ENCODE peak calls at places on chromosomes 13 and 19, in four cellular contexts. X is A549, W is K562, K is HepG2. I is an unnamed sample.

GRCh38 chr19:10419646-10420443 is 493 bp upstream of the PDE4A start:
- DNase-seq in X (peak), W (peak), K (no peak), I (peak)

GRCh38 chr19:43784251-43784980 is 3.6 kb upstream of the KCNN4 start:
- DNase-seq in X (peak), W (peak), K (no peak), I (no peak)

GRCh38 chr13:48602296-48603040 is 51.3 kb upstream of the CYSLTR2 start:
- DNase-seq in X (no peak), W (no peak), K (no peak), I (no peak)

GRCh38 chr19:44717603-44718002 is 18.7 kb downstream of the CEACAM16 start:
- DNase-seq in X (no peak), W (no peak), K (no peak), I (no peak)

GRCh38 chr19:29510701-29511265 is 15.0 kb upstream of the VSTM2B start:
- DNase-seq in X (no peak), W (no peak), K (no peak), I (peak)

GRCh38 chr13:26184791-26185250 is 37.3 kb downstream of the RNF6 start:
- DNase-seq in X (peak), W (peak), K (peak), I (peak)

GRCh38 chr13:113539176-113539575 is 45.4 kb upstream of the TFDP1 start:
- DNase-seq in X (no peak), W (no peak), K (no peak), I (no peak)

GRCh38 chr13:98453254-98453843 is 123.6 kb downstream of the STK24 start:
- DNase-seq in X (no peak), W (no peak), K (no peak), I (no peak)

GRCh38 chr13:48398450-48399095 is 14.3 kb downstream of the LPAR6 start:
- DNase-seq in X (no peak), W (no peak), K (no peak), I (no peak)

GRCh38 chr19:29858000-29858596 is 46.3 kb downstream of the CCNE1 start:
- DNase-seq in X (peak), W (peak), K (no peak), I (peak)

GRCh38 chr19:50669319-50670101 is 20.3 kb downstream of the C19orf81 start:
- DNase-seq in X (peak), W (peak), K (no peak), I (no peak)

GRCh38 chr19:52273301-52273700 is 3.9 kb downstream of the ZNF766 start:
- DNase-seq in X (no peak), W (no peak), K (no peak), I (no peak)
- TF ChIP-seq NR3C1 in X (no peak), W (no peak), K (no peak), I (no peak)

GRCh38 chr13:77729502-77730221 is 32.2 kb downstream of the SLAIN1 start:
- DNase-seq in X (no peak), W (no peak), K (no peak), I (no peak)
- TF ChIP-seq HMGXB4 in X (no peak), W (no peak), K (no peak), I (no peak)

GRCh38 chr13:40389081-40389641 is 277.3 kb downstream of the FOXO1 start:
- DNase-seq in X (no peak), W (no peak), K (no peak), I (no peak)
- TF ChIP-seq NR3C1 in X (no peak), W (no peak), K (no peak), I (no peak)

DNA sequence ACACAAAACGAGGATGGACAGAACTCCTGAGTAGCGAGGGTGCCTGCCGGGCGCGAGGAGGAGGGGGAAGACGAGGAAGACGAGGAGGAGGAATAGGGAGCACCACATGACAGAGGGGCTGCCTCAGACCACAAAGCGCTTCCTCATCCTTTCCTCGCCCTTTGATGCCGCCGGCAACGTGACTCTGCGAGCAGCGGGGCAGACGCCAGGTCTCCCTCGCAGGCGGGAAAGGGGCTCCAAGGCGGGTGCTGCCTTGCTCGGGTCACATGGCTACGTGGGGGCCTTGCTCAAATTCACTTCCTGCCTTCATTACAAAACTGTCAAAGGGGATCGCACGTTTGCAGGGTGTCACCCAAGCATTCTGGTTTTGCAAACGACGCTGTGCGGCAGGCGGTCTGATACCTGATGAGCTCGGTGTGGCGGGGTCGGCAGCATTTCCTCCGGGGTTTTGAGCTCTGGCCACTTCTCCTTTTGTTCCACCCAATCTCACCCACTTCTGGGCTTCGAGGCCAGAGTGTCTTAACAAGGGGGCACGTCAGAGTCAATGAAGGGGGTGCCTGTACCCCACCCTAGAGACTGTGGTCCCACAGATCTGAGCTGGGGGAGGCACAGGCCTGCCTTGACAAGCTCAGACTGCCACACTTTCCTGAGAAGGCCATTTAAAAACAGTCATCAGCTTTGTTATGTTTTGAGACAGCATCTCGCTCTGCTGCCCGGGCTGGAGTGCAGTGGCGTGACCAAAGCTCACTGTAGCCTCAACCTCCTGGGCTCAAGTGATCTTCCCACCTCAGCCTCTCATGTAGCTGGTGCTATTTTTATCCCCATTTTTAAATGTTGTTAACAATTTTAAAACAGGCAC is 14.9 kb downstream of the MAP2K2 start:
- DNase-seq in X (no peak), W (no peak), K (no peak), I (no peak)
- TF ChIP-seq HMGXB4 in X (no peak), W (no peak), K (no peak), I (no peak)

GRCh38 chr19:18457478-18458331 is 19.8 kb upstream of the ISYNA1 start:
- DNase-seq in X (no peak), W (no peak), K (no peak), I (no peak)

GRCh38 chr19:18460900-18461299 is 23.0 kb upstream of the ISYNA1 start:
- DNase-seq in X (no peak), W (no peak), K (no peak), I (no peak)

GRCh38 chr19:18456974-18457373 is 19.0 kb upstream of the ISYNA1 start:
- DNase-seq in X (no peak), W (no peak), K (no peak), I (no peak)

GRCh38 chr19:18461471-18461870 is 23.5 kb upstream of the ISYNA1 start:
- DNase-seq in X (no peak), W (no peak), K (no peak), I (no peak)

DNA sequence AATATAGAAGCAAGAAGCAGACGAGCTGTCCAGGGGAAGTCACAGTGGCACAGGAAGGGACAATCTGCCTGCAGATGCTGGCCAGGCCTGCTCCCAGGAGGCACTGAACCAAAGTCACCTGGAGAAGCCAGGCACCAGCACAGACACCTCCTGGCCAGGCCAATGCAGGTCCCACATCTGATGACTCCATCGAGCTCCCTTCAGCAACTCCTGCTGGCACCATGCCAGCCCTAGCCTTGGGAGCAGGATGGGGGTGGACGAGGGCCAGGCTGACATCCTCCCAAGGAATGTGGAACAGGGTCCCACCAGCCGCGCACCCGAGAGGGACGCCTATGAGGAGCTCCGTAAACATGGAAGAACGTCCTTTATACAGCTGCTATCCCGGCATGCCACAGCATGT is 22.4 kb upstream of the ISYNA1 start:
- DNase-seq in X (no peak), W (no peak), K (no peak), I (no peak)
- TF ChIP-seq NR3C1 in X (no peak), W (no peak), K (no peak), I (no peak)

DNA sequence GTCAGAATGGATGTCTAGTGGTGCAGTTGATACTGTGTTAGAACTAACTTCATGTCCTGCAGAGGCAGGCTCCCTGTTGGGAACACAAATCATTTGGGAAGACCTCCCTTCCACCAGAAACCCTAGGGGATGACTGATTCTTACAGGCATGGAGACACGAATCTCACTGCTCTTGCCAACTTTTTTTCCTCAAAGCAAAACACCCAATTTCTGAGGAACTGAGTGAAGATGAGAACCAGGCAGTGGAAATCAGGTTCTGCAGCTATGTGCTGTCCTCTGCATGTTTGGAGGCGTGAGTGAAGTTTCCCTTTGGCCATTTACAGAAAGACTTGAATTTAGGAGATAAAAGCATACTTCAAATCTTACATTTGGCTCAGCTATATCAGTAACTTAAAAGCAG is 87.5 kb upstream of the CSNK1A1L start:
- DNase-seq in X (no peak), W (no peak), K (no peak), I (no peak)
- TF ChIP-seq HMGXB4 in X (no peak), W (no peak), K (no peak), I (no peak)

GRCh38 chr19:18762125-18763023 is 28.7 kb downstream of the COMP start:
- DNase-seq in X (no peak), W (no peak), K (peak), I (peak)
- TF ChIP-seq NR3C1 in X (no peak), W (no peak), K (no peak), I (no peak)

DNA sequence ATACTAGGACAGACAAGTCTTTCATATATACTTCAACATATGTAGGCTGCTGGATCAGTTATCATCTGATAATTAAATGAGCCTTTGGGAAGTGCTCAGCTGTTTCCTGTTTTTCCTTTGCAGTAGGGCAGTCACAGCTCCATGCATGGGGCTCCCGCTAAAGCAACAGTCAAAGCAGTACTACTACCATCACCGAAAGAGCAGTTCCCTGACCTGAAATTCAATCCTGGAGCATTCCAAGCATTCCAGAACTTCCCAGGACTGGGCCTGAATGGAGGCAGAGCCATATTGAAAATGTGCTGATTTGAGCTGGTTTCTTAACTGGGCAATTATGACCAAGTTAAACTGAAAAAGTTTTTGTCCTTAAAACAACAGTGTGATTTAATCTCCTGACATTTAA is 20.5 kb downstream of the MICU2 start:
- DNase-seq in X (no peak), W (no peak), K (peak), I (peak)
- TF ChIP-seq HMGXB4 in X (no peak), W (no peak), K (no peak), I (no peak)